ENCODE peak calls at places on chromosomes 6 and 20, in seven cellular contexts. K is psoas muscle; T is heart left ventricle; F is mammary epithelial cell; J is mesendoderm; E is CD8-positive, alpha-beta T cell; P is A549. Z is an unnamed sample. For H3K4me1, the result is how much of the 10 kb centered on the place peaks cover.

GRCh38 chr6:41964201-41964887 is 22.7 kb upstream of the CCND3 start:
- DNase-seq in F (no peak), K (no peak), T (no peak), E (no peak), P (no peak), J (peak), Z (no peak)

GRCh38 chr20:44008806-44009678 is 94.4 kb downstream of the TOX2 start:
- DNase-seq in T (no peak), F (peak), K (no peak), P (no peak), E (no peak), J (no peak), Z (no peak)

GRCh38 chr6:108940741-108941140 is 92.5 kb downstream of the ARMC2 start:
- DNase-seq in J (no peak), P (no peak), F (no peak), E (no peak), K (no peak), T (no peak), Z (no peak)

GRCh38 chr6:10411131-10411914 is 3.6 kb downstream of the TFAP2A start:
- DNase-seq in P (no peak), T (no peak), K (no peak), F (peak), E (no peak), J (peak), Z (no peak)

GRCh38 chr6:169841907-169842606 is 90.6 kb downstream of the ERMARD start:
- DNase-seq in F (no peak), E (no peak), K (no peak), T (no peak), P (no peak), J (no peak), Z (no peak)

GRCh38 chr6:20202070-20202658 is 10.1 kb downstream of the MBOAT1 start:
- DNase-seq in F (peak), K (no peak), T (no peak), E (no peak), P (peak), J (peak), Z (no peak)

GRCh38 chr20:25090492-25091429 is 8.8 kb upstream of the VSX1 start:
- DNase-seq in F (no peak), K (peak), P (no peak), J (no peak), E (peak), T (no peak), Z (peak)

GRCh38 chr20:58389324-58389967 is 417 bp downstream of the VAPB start:
- DNase-seq in P (no peak), F (peak), K (no peak), E (peak), T (no peak), J (peak), Z (no peak)

GRCh38 chr6:158996863-158997262 is 3.1 kb downstream of the RSPH3 start:
- DNase-seq in J (no peak), E (no peak), F (no peak), T (no peak), K (no peak), P (no peak), Z (no peak)

GRCh38 chr6:169312658-169313346 is 59.2 kb upstream of the THBS2 start:
- DNase-seq in P (no peak), T (no peak), F (no peak), E (no peak), K (no peak), J (peak), Z (no peak)

GRCh38 chr20:11373391-11373790 is 544.3 kb upstream of the BTBD3 start:
- DNase-seq in J (no peak), P (no peak), F (no peak), K (peak), T (no peak), E (no peak), Z (no peak)

GRCh38 chr20:64188682-64189529 is 24.7 kb downstream of the MYT1 start:
- DNase-seq in K (no peak), T (no peak), E (no peak), J (peak), P (peak), F (peak), Z (no peak)

GRCh38 chr20:44454301-44454963 is 21.2 kb upstream of the TTPAL start:
- DNase-seq in P (no peak), F (no peak), K (no peak), E (no peak), J (no peak), T (no peak), Z (no peak)

GRCh38 chr6:156175971-156176421 is 601.2 kb upstream of the ARID1B start:
- DNase-seq in K (peak), E (no peak), P (peak), T (peak), F (no peak), J (peak), Z (no peak)

GRCh38 chr6:161236091-161236633 is 37.7 kb downstream of the AGPAT4 start:
- DNase-seq in J (no peak), P (no peak), E (no peak), F (no peak), T (no peak), K (no peak), Z (no peak)

GRCh38 chr6:23145801-23146200 is 576.4 kb downstream of the HDGFL1 start:
- DNase-seq in F (no peak), J (no peak), T (no peak), P (no peak), K (no peak), E (no peak), Z (no peak)

GRCh38 chr6:41747256-41748101 is at the start of gene PGC:
- DNase-seq in T (no peak), F (peak), E (no peak), J (no peak), K (no peak), P (no peak), Z (no peak)

GRCh38 chr20:62765021-62765420 is 31.3 kb upstream of the MRGBP start:
- DNase-seq in E (peak), P (no peak), J (no peak), K (no peak), T (no peak), F (no peak), Z (no peak)

GRCh38 chr20:2301164-2301622 is 5.4 kb downstream of the TGM3 start:
- DNase-seq in F (no peak), E (no peak), T (peak), K (no peak), J (peak), P (no peak), Z (no peak)

GRCh38 chr6:41538556-41539182 is 7.5 kb upstream of the FOXP4 start:
- DNase-seq in K (no peak), E (no peak), T (no peak), J (no peak), P (no peak), F (no peak), Z (no peak)

GRCh38 chr6:12911387-12911960 is 194.9 kb downstream of the PHACTR1 start:
- DNase-seq in K (no peak), F (peak), T (no peak), E (no peak), P (peak), J (peak), Z (no peak)

GRCh38 chr6:63764318-63764916 is 128.8 kb downstream of the PHF3 start:
- DNase-seq in E (no peak), P (no peak), J (no peak), K (no peak), T (no peak), F (no peak), Z (peak)

GRCh38 chr20:10447028-10447427 is 11.9 kb downstream of the SLX4IP start:
- DNase-seq in P (peak), J (no peak), F (peak), K (no peak), E (peak), T (no peak), Z (peak)

GRCh38 chr6:142223938-142224337 is 76.9 kb downstream of the VTA1 start:
- DNase-seq in E (no peak), P (no peak), K (no peak), J (no peak), T (no peak), F (no peak), Z (no peak)

GRCh38 chr20:48614593-48615274 is 213.1 kb downstream of the PREX1 start:
- DNase-seq in T (no peak), F (peak), J (no peak), E (no peak), P (no peak), K (peak), Z (no peak)

GRCh38 chr6:26234421-26235239 is 130.4 kb upstream of the BTN3A2 start:
- DNase-seq in K (peak), J (peak), E (peak), T (peak), F (peak), P (peak), Z (peak)

GRCh38 chr6:127288705-127289104 is 22.0 kb downstream of the RNF146 start:
- DNase-seq in T (no peak), J (no peak), F (no peak), K (no peak), P (no peak), E (no peak), Z (no peak)

GRCh38 chr6:54690596-54690995 is 156.0 kb upstream of the FAM83B start:
- DNase-seq in T (no peak), K (no peak), E (no peak), P (no peak), F (no peak), J (peak), Z (no peak)

GRCh38 chr20:25720285-25720684 is 23.6 kb upstream of the ZNF337 start:
- DNase-seq in F (no peak), P (no peak), T (no peak), E (no peak), K (no peak), J (no peak), Z (no peak)

GRCh38 chr6:83462524-83462923 is 31.7 kb upstream of the ME1 start:
- DNase-seq in P (no peak), J (peak), T (no peak), F (no peak), E (no peak), K (no peak), Z (no peak)

GRCh38 chr6:83459663-83460062 is 28.8 kb upstream of the ME1 start:
- DNase-seq in K (no peak), P (no peak), E (no peak), J (no peak), T (no peak), F (peak), Z (no peak)

GRCh38 chr6:83463886-83464285 is 33.0 kb upstream of the ME1 start:
- DNase-seq in T (no peak), K (no peak), F (peak), P (no peak), E (no peak), J (no peak), Z (no peak)

GRCh38 chr6:83464741-83465140 is 33.9 kb upstream of the ME1 start:
- DNase-seq in T (no peak), P (no peak), E (no peak), J (no peak), K (no peak), F (peak), Z (no peak)

GRCh38 chr6:83461438-83461837 is 30.6 kb upstream of the ME1 start:
- DNase-seq in K (no peak), T (no peak), P (no peak), F (no peak), E (no peak), J (no peak), Z (no peak)
- H3K4me1 ChIP-seq in K (under half), T (under half), P (under half), F (under half), E (under half), J (under half), Z (under half)

GRCh38 chr20:50053790-50054547 is 59.0 kb downstream of the UBE2V1 start:
- DNase-seq in T (no peak), F (no peak), P (no peak), J (no peak), E (no peak), K (no peak), Z (no peak)
- H3K4me1 ChIP-seq in T (under half), F (under half), P (under half), J (under half), E (under half), K (under half), Z (under half)

GRCh38 chr6:37550436-37550835 is 50.7 kb upstream of the CCDC167 start:
- DNase-seq in K (no peak), J (no peak), T (no peak), P (no peak), F (no peak), E (no peak), Z (no peak)
- H3K4me1 ChIP-seq in K (under half), J (under half), T (under half), P (under half), F (under half), E (under half), Z (under half)

GRCh38 chr20:17571967-17572638 is 2.2 kb downstream of the DSTN start:
- DNase-seq in T (no peak), J (no peak), E (no peak), P (no peak), K (no peak), F (peak), Z (no peak)
- H3K4me1 ChIP-seq in T (half or more), J (under half), E (under half), P (half or more), K (under half), F (under half), Z (under half)

DNA sequence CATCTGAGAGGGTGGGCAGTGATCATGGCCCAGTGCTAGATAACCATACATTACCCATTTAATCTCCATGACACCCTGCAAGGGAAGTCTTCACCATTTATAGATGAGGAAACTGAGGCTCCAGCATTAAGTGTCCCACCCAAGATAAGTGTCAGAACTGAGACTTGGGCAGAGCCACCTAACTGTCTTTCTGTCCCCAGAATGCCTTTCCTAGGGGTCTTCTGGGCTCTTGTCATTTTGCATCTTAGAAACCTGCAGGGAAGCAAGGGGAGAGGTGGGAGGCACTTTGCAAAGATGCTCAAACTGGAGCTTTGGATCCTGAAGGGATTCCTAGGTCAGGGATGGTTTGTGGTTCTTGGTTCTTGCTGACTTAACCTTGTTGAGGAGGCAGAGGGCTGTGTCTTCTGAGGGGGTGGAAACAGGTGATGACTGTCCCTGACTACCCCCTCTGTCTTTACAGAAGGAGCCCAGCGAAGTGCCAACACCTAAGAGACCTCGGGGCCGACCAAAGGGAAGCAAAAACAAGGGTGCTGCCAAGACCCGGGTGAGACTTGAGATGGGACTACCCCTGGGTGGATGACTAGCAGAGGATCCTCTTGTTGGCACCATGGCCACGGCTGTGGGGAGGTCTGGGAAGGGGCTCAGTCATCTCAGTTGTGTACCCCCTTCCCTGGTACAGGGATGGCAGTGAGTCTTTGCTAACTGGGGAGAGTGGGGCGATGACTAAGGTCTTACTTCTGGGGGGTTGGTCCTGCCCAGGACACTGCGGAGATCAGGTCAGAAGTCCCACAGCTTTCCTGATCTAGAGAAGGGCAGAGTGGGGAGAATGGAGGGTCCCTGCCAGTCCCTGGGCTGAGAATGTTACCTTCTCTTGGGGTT is 5.8 kb downstream of the HMGA1 start:
- DNase-seq in J (no peak), P (no peak), T (no peak), F (no peak), K (no peak), E (no peak), Z (no peak)
- H3K4me1 ChIP-seq in J (under half), P (half or more), T (under half), F (half or more), K (under half), E (under half), Z (under half)

GRCh38 chr6:105648276-105648675 is 245.4 kb upstream of the PREP start:
- DNase-seq in T (no peak), P (no peak), K (no peak), J (peak), E (no peak), F (no peak), Z (peak)
- H3K4me1 ChIP-seq in T (under half), P (under half), K (under half), J (under half), E (under half), F (under half), Z (half or more)

GRCh38 chr6:47163536-47163935 is 121.4 kb upstream of the ADGRF1 start:
- DNase-seq in K (no peak), E (no peak), P (no peak), T (no peak), J (no peak), F (no peak), Z (no peak)
- H3K4me1 ChIP-seq in K (under half), E (under half), P (under half), T (under half), J (under half), F (under half), Z (under half)

GRCh38 chr6:138538390-138539031 is 39.2 kb upstream of the NHSL1 start:
- DNase-seq in J (no peak), E (no peak), T (peak), K (no peak), P (no peak), F (no peak), Z (no peak)

GRCh38 chr6:138533667-138534066 is 34.4 kb upstream of the NHSL1 start:
- DNase-seq in P (no peak), K (no peak), E (no peak), F (no peak), T (no peak), J (no peak), Z (no peak)

GRCh38 chr6:138539882-138540281 is 40.6 kb upstream of the NHSL1 start:
- DNase-seq in F (no peak), E (no peak), K (no peak), P (no peak), T (no peak), J (no peak), Z (no peak)

GRCh38 chr6:138537090-138537489 is 37.8 kb upstream of the NHSL1 start:
- DNase-seq in K (no peak), T (no peak), F (no peak), J (no peak), P (no peak), E (no peak), Z (no peak)

DNA sequence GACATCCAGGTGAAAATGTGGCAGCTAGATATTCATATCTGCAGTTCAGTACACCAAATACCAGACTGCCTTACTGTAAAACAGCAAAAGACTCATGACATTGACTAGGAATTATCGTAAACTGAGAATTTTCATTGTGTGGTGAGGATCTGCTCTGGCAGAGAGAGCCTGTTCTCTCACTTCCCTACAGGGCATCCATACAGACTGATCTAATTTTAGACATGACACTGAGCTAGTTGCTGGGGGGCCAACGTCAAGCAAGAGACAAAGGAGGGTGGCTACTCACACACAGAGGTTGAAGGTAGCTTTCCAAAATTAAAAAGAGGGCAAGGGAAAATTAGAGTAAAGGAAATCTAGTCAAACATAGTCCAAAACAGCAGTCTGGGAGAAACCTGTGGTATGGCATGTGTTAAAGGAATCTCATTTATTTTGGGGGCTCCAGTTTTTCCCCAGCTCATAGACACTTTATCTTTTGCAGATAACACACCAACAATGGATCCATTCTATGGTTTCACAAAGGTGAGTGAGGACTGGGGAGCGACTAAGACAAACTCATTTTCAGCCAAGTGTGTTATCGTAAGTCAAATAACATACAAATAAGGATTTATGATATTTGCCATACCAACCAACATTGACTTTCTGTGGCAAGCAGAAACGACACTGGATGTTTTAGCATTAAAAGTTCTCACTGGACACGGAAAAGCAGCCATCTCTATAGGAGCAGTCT is 36.6 kb upstream of the NHSL1 start:
- DNase-seq in K (no peak), J (peak), E (no peak), T (no peak), F (no peak), P (no peak), Z (no peak)
- H3K4me1 ChIP-seq in K (under half), J (under half), E (under half), T (half or more), F (under half), P (under half), Z (under half)

Z was measured in CD4-positive, CD25-positive, alpha-beta regulatory T cell.